ENCODE peak calls at places on chromosome 20, in seven cellular contexts. E is foreskin keratinocyte; M is hepatocyte; J is breast epithelium; I is Peyer's patch; Y is astrocyte; Q is CD8-positive, alpha-beta T cell. W is an unnamed sample.
A peak's percentile ranks its signal among the peaks of the same experiment; 100 is the strongest.

GRCh38 chr20:39164642-39165041 is 202.5 kb downstream of the DHX35 start:
- DNase-seq in E (no peak), M (no peak), J (no peak), I (no peak), Y (no peak), Q (no peak), W (no peak)

GRCh38 chr20:46712056-46712636 is 2.7 kb downstream of the SLC2A10 start:
- DNase-seq in E (no peak), M (no peak), J (no peak), I (no peak), Y (no peak), Q (no peak), W (no peak)

GRCh38 chr20:24492031-24492607 is 22.7 kb downstream of the SYNDIG1 start:
- DNase-seq in E (no peak), M (no peak), J (no peak), I (no peak), Y (no peak), Q (no peak), W (no peak)

GRCh38 chr20:35978041-35978513 is 9.7 kb downstream of the CNBD2 start:
- DNase-seq in E (no peak), M (no peak), J (no peak), I (no peak), Y (no peak), Q (no peak), W (no peak)

GRCh38 chr20:3781153-3781910 is at the start of gene SPEF1:
- DNase-seq in E (peak; percentile 83), M (peak; percentile 93), J (peak; percentile 68), I (peak; percentile 60), Y (peak; percentile 77), Q (no peak), W (no peak)

GRCh38 chr20:13425401-13425800 is 204.3 kb downstream of the ISM1 start:
- DNase-seq in E (no peak), M (no peak), J (no peak), I (no peak), Y (no peak), Q (no peak), W (no peak)

GRCh38 chr20:6769953-6770831 is 2.7 kb downstream of the BMP2 start:
- DNase-seq in E (peak; percentile 40), M (peak; percentile 79), J (no peak), I (no peak), Y (peak; percentile 23), Q (no peak), W (no peak)

GRCh38 chr20:63744158-63744557 is 4.6 kb downstream of the SLC2A4RG start:
- DNase-seq in E (no peak), M (no peak), J (no peak), I (no peak), Y (no peak), Q (no peak), W (no peak)

GRCh38 chr20:59047938-59048680 is 5.5 kb upstream of the PRELID3B start:
- DNase-seq in E (peak; percentile 34), M (peak; percentile 85), J (no peak), I (no peak), Y (peak; percentile 61), Q (no peak), W (no peak)

DNA sequence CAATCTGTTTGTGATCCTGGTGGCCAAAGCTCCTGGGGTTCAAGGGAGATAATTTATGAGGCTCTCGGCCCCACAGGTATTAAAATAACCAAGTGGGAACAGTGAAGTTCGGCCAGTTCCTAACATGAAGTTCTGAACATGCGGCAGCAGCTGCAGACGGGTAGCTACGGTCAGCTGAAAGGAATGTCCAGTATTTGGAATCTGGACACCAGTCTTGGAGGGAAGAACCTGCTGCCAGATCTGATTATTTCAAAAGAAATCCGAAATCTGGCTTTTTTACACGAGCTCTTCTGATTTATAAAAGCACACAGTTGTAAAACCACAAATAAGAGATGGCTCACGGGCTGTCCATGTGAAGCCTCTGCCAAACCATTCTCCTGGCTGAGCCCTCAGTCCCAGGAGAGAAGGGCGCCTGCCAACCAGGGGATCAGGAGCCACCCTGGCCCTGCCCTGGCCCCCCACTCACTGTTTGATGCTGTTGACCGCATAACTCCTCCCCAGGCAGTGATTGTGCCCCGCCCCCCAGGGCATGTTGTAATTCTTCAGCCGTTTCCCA is 28.2 kb upstream of the KCNB1 start:
- DNase-seq in E (no peak), M (peak; percentile 36), J (peak; percentile 58), I (no peak), Y (peak; percentile 94), Q (no peak), W (no peak)
- H3K27ac ChIP-seq in E (no peak overlapping the region), M (peak overlapping the region; percentile 19), J (peak overlapping the region; percentile 68), I (peak overlapping the region; percentile 50), Y (no peak overlapping the region), Q (no peak overlapping the region), W (no peak overlapping the region)

GRCh38 chr20:41162396-41162795 is 25.1 kb downstream of the PLCG1 start:
- DNase-seq in E (no peak), M (no peak), J (no peak), I (no peak), Y (no peak), Q (no peak), W (no peak)
- H3K27ac ChIP-seq in E (no peak overlapping the region), M (no peak overlapping the region), J (peak overlapping the region; percentile 72), I (no peak overlapping the region), Y (no peak overlapping the region), Q (peak overlapping the region; percentile 39), W (peak overlapping the region; percentile 44)

GRCh38 chr20:41048475-41049242 is 20.0 kb downstream of the TOP1 start:
- DNase-seq in E (no peak), M (no peak), J (no peak), I (no peak), Y (no peak), Q (no peak), W (no peak)
- H3K27ac ChIP-seq in E (peak overlapping the region; percentile 50), M (peak overlapping the region; percentile 20), J (peak overlapping the region; percentile 26), I (peak overlapping the region; percentile 72), Y (no peak overlapping the region), Q (peak overlapping the region; percentile 9), W (no peak overlapping the region)

GRCh38 chr20:53707341-53708102 is 113.9 kb upstream of the ZNF217 start:
- DNase-seq in E (no peak), M (no peak), J (no peak), I (no peak), Y (peak; percentile 57), Q (no peak), W (no peak)
- H3K27ac ChIP-seq in E (no peak overlapping the region), M (peak overlapping the region; percentile 83), J (no peak overlapping the region), I (peak overlapping the region; percentile 63), Y (peak overlapping the region; percentile 78), Q (peak overlapping the region; percentile 29), W (no peak overlapping the region)

DNA sequence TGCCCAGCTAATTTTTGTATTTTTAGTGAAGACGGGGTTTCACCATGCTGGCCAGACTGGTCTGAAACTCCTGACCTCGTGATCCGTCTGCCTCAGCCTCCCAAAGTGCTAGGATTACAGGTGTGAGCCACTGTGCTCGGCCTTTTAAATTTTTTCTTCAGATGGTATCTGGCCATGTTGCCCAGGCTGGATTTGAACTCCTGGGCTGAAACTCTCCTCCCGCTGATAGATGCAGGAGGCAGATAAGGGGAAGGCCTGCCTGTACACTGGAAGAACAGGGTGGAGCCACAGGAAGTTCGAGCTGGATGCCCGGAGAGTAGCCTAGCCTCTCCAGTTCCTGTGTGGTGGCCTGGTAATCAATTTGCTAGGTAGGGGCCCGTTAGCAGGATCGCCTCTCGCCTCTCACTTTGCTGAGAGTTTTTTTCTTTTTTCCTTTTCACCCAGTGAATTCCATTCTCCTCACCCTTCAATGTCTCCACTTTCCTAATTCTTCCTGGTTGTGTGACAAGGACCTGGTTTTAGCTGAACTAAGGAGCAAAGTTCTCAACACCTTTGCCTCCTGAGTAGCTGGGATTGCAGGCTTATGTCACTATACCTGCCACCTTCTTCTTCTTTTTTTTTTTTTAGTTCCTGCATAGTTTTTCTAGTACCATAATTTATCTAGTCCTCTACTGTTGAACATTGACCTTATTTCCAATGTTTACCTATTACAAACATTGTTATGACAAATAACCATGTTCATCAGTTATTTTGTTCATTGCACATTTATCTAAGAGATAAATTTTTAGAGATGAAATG is 19.4 kb upstream of the ITCH start:
- DNase-seq in E (no peak), M (peak; percentile 26), J (no peak), I (no peak), Y (no peak), Q (no peak), W (no peak)
- H3K27ac ChIP-seq in E (no peak overlapping the region), M (peak overlapping the region; percentile 68), J (no peak overlapping the region), I (peak overlapping the region; percentile 81), Y (no peak overlapping the region), Q (no peak overlapping the region), W (no peak overlapping the region)

DNA sequence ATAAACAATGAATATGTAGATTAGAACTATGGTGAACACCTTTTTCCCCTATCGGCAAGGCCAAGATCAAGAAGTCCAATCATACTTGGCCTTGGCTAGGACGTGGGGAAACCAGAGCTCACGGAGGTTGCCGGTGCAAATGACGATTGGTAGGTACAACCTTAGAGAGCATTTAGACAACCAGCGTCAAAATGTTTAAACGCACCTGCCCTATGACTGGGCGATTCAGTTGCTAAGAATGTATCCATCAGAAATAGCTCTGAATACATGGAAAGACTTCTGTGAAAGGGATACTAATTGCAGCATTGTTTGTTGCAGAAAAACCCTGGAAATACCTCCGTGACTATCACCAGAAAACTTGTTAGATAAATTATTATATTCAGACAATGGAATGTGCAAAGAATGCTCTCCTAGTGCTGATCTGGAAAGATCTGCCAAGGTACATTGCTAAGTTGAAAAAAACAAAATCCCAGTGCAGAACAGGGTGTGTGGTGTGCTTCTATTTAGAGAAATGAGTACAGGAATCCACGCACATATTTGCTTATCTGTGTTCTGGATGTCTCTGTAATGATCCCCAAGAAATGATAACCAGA is 48.0 kb upstream of the PTPN1 start:
- DNase-seq in E (peak; percentile 46), M (no peak), J (no peak), I (no peak), Y (peak; percentile 77), Q (no peak), W (no peak)
- H3K27ac ChIP-seq in E (no peak overlapping the region), M (peak overlapping the region; percentile 4), J (no peak overlapping the region), I (no peak overlapping the region), Y (no peak overlapping the region), Q (no peak overlapping the region), W (no peak overlapping the region)

DNA sequence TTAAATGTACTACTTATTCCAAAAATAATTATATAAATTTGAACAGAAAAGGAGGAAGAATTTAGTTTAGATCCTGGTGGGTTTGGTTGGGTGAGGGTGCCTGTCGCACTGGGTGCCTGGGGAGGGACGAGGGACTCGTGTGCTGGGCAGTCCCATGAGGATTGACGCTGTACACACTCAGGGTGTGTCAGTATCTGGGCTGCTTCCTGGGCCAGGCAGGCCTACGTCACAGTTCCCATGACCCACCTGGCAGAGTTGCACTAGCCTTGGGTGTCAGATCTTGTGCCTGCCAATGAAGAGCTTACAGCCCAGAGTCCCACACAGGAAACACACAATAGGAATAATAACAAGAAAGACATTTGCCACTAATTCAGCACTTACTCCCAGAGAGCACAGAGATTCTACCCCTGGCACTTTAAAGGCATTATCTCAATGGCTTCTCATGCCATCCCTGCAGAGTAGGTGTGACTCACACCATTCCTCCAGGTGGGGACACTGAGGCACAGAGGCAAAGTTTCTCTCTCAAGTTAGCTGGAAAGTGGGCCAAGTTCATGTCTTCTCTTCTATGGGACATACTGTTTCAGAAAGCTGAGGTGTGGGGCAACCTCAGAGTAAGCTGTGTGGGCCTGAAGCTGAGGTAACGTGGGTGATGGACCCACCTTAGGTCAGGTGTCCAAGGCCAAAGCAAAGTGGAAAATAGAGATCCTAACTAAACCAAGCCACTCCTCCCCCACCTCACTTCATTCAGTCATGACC is 1.3 kb upstream of the SDCBP2 start:
- DNase-seq in E (peak; percentile 65), M (peak; percentile 37), J (no peak), I (peak; percentile 43), Y (no peak), Q (peak; percentile 48), W (no peak)
- H3K27ac ChIP-seq in E (peak overlapping the region; percentile 98), M (peak overlapping the region; percentile 100), J (peak overlapping the region; percentile 77), I (peak overlapping the region; percentile 91), Y (no peak overlapping the region), Q (peak overlapping the region; percentile 34), W (no peak overlapping the region)

W was measured in substantia nigra.